ENCODE peak calls at places on chromosomes 13 and 19, in five cellular contexts. F, A, Q, G and W are unnamed samples.

GRCh38 chr19:48997972-48998371 is 4.3 kb downstream of the RUVBL2 start:
- DNase-seq in F (peak; percentile 64), A (peak; percentile 56), Q (no peak), G (no peak), W (peak; percentile 29)

GRCh38 chr13:30142502-30143211 is 164.7 kb downstream of the KATNAL1 start:
- DNase-seq in F (peak; percentile 44), A (no peak), Q (no peak), G (peak; percentile 93), W (peak; percentile 94)

GRCh38 chr19:38392707-38393308 is 4.3 kb downstream of the SPRED3 start:
- DNase-seq in F (no peak), A (peak; percentile 34), Q (no peak), G (no peak), W (peak; percentile 57)

GRCh38 chr13:46149272-46150133 is 32.5 kb downstream of the LCP1 start:
- DNase-seq in F (no peak), A (no peak), Q (no peak), G (no peak), W (no peak)

GRCh38 chr19:4803736-4804695 is 12.5 kb downstream of the FEM1A start:
- DNase-seq in F (peak; percentile 68), A (peak; percentile 65), Q (peak; percentile 37), G (no peak), W (no peak)

GRCh38 chr19:33685541-33685940 is 63.8 kb downstream of the CHST8 start:
- DNase-seq in F (no peak), A (no peak), Q (no peak), G (no peak), W (no peak)

GRCh38 chr13:76707360-76707759 is 178.8 kb downstream of the KCTD12 start:
- DNase-seq in F (no peak), A (no peak), Q (no peak), G (no peak), W (peak; percentile 37)

GRCh38 chr13:33263976-33264619 is 21.5 kb downstream of the STARD13 start:
- DNase-seq in F (peak; percentile 30), A (no peak), Q (no peak), G (peak; percentile 89), W (peak; percentile 52)

GRCh38 chr13:110274687-110275086 is 32.3 kb downstream of the COL4A1 start:
- DNase-seq in F (no peak), A (no peak), Q (no peak), G (peak; percentile 37), W (peak; percentile 26)

GRCh38 chr13:37058801-37059135 is 720 bp downstream of the SUPT20H start:
- DNase-seq in F (no peak), A (no peak), Q (no peak), G (no peak), W (no peak)

GRCh38 chr19:6233827-6234511 is 45.8 kb downstream of the MLLT1 start:
- DNase-seq in F (peak; percentile 70), A (peak; percentile 76), Q (no peak), G (peak; percentile 16), W (no peak)

GRCh38 chr13:90999401-90999800 is 348.1 kb upstream of the MIR17HG start:
- DNase-seq in F (no peak), A (no peak), Q (no peak), G (no peak), W (no peak)

GRCh38 chr13:50006426-50007135 is 8.7 kb upstream of the KCNRG start:
- DNase-seq in F (no peak), A (no peak), Q (no peak), G (peak; percentile 62), W (peak; percentile 57)

GRCh38 chr19:8721334-8721733 is at the start of gene OR2Z1:
- DNase-seq in F (no peak), A (no peak), Q (no peak), G (no peak), W (no peak)

GRCh38 chr13:50357586-50358118 is 342.4 kb downstream of the KCNRG start:
- DNase-seq in F (no peak), A (peak; percentile 58), Q (no peak), G (peak; percentile 15), W (peak; percentile 70)

GRCh38 chr19:46373573-46374359 is 26.9 kb downstream of the PPP5C start:
- DNase-seq in F (peak; percentile 61), A (peak; percentile 99), Q (no peak), G (peak; percentile 72), W (peak; percentile 67)

GRCh38 chr13:98910501-98910951 is 67.3 kb downstream of the DOCK9 start:
- DNase-seq in F (no peak), A (no peak), Q (no peak), G (peak; percentile 25), W (peak; percentile 54)

GRCh38 chr13:111857846-111858560 is 208.9 kb upstream of the SOX1 start:
- DNase-seq in F (no peak), A (no peak), Q (no peak), G (no peak), W (no peak)

GRCh38 chr19:6222884-6223283 is 56.9 kb downstream of the MLLT1 start:
- DNase-seq in F (peak; percentile 59), A (no peak), Q (no peak), G (no peak), W (no peak)

GRCh38 chr13:21137696-21138095 is 38.7 kb downstream of the SKA3 start:
- DNase-seq in F (no peak), A (no peak), Q (no peak), G (no peak), W (peak; percentile 36)